ENCODE peak calls at places on chromosomes 5 and 9, in six cellular contexts. A is stimulated activated CD4-positive, alpha-beta T cell treated with anti-CD3 and anti-CD28 coated beads, Interleukin-12 subunit alpha, Interleukin-12 subunit beta, amount 100 ng/mL, for 4 hours; C is psoas muscle; I is stimulated activated CD8-positive, alpha-beta memory T cell treated with anti-CD3 and anti-CD28 coated beads, Interleukin-7, amount 100 ng/mL, for 24 hours; U is endothelial cell; Q is NCI-H1092 treated with DMSO at 0.1 percent for 48 hours. M is an unnamed sample.

GRCh38 chr5:124902097-124902821 is 155.8 kb upstream of the ZNF608 start:
- DNase-seq in A (no peak), C (no peak), I (no peak), U (no peak), Q (no peak), M (peak)

GRCh38 chr9:119667163-119667562 is 297.9 kb upstream of the BRINP1 start:
- DNase-seq in A (no peak), C (no peak), I (no peak), U (no peak), Q (no peak), M (no peak)

GRCh38 chr5:3310551-3311340 is 284.9 kb upstream of the IRX1 start:
- DNase-seq in A (no peak), C (no peak), I (no peak), U (no peak), Q (peak), M (no peak)

GRCh38 chr5:113029614-113030013 is 53.0 kb downstream of the DCP2 start:
- DNase-seq in A (no peak), C (no peak), I (no peak), U (no peak), Q (no peak), M (no peak)

GRCh38 chr5:144460608-144461007 is 289.9 kb downstream of the KCTD16 start:
- DNase-seq in A (no peak), C (no peak), I (no peak), U (no peak), Q (no peak), M (no peak)

GRCh38 chr5:107215581-107215980 is 455.2 kb downstream of the EFNA5 start:
- DNase-seq in A (no peak), C (no peak), I (no peak), U (no peak), Q (no peak), M (no peak)

GRCh38 chr5:91049800-91050199 is 333.3 kb downstream of the ARRDC3 start:
- DNase-seq in A (no peak), C (no peak), I (no peak), U (no peak), Q (no peak), M (no peak)

GRCh38 chr5:58458851-58459275 is 1.0 kb downstream of the PLK2 start:
- DNase-seq in A (no peak), C (no peak), I (no peak), U (no peak), Q (no peak), M (no peak)

GRCh38 chr9:123686131-123686848 is 243.6 kb downstream of the DENND1A start:
- DNase-seq in A (no peak), C (no peak), I (no peak), U (no peak), Q (peak), M (no peak)

GRCh38 chr5:151293624-151294023 is 9.9 kb downstream of the SLC36A3 start:
- DNase-seq in A (no peak), C (no peak), I (no peak), U (no peak), Q (no peak), M (no peak)

GRCh38 chr9:86507119-86507731 is 153.0 kb upstream of the TUT7 start:
- DNase-seq in A (no peak), C (peak), I (no peak), U (no peak), Q (no peak), M (no peak)

M was measured in SK-N-MC.